ENCODE peak calls at places on chromosomes 16 and 17, in four cellular contexts. One of them, this sample, is unnamed.

GRCh38 chr17:15171433-15172047 is 93.6 kb downstream of the PMP22 start:
- DNase-seq in anterior cingulate cortex: peak; percentile 53
- DNase-seq in omental fat pad: peak; percentile 31
- DNase-seq in activated CD4-positive, alpha-beta memory T cell treated with anti-CD3 and anti-CD28 coated beads, Interleukin-2, amount 10 ng/mL, durations not matched to agents 7 days and 5 days: peak; percentile 28
- DNase-seq in this sample: no peak

GRCh38 chr16:74448990-74449389 is 27.7 kb upstream of the CLEC18B start:
- DNase-seq in anterior cingulate cortex: peak; percentile 5
- DNase-seq in omental fat pad: no peak
- DNase-seq in activated CD4-positive, alpha-beta memory T cell treated with anti-CD3 and anti-CD28 coated beads, Interleukin-2, amount 10 ng/mL, durations not matched to agents 7 days and 5 days: no peak
- DNase-seq in this sample: no peak

GRCh38 chr17:49365667-49366066 is 3.6 kb upstream of the ZNF652 start:
- DNase-seq in anterior cingulate cortex: peak; percentile 47
- DNase-seq in omental fat pad: no peak
- DNase-seq in activated CD4-positive, alpha-beta memory T cell treated with anti-CD3 and anti-CD28 coated beads, Interleukin-2, amount 10 ng/mL, durations not matched to agents 7 days and 5 days: peak; percentile 69
- DNase-seq in this sample: no peak

GRCh38 chr16:89473791-89474414 is 16.5 kb downstream of the ANKRD11 start:
- DNase-seq in anterior cingulate cortex: no peak
- DNase-seq in omental fat pad: no peak
- DNase-seq in activated CD4-positive, alpha-beta memory T cell treated with anti-CD3 and anti-CD28 coated beads, Interleukin-2, amount 10 ng/mL, durations not matched to agents 7 days and 5 days: no peak
- DNase-seq in this sample: no peak

GRCh38 chr17:6959700-6960099 is 36.1 kb upstream of the ALOX12 start:
- DNase-seq in anterior cingulate cortex: no peak
- DNase-seq in omental fat pad: no peak
- DNase-seq in activated CD4-positive, alpha-beta memory T cell treated with anti-CD3 and anti-CD28 coated beads, Interleukin-2, amount 10 ng/mL, durations not matched to agents 7 days and 5 days: no peak
- DNase-seq in this sample: no peak

GRCh38 chr17:29124135-29124930 is 55.9 kb downstream of the MYO18A start:
- DNase-seq in anterior cingulate cortex: peak; percentile 34
- DNase-seq in omental fat pad: no peak
- DNase-seq in activated CD4-positive, alpha-beta memory T cell treated with anti-CD3 and anti-CD28 coated beads, Interleukin-2, amount 10 ng/mL, durations not matched to agents 7 days and 5 days: peak; percentile 53
- DNase-seq in this sample: peak; percentile 34

GRCh38 chr17:75724016-75725003 is 3.1 kb downstream of the ITGB4 start:
- DNase-seq in anterior cingulate cortex: no peak
- DNase-seq in omental fat pad: no peak
- DNase-seq in activated CD4-positive, alpha-beta memory T cell treated with anti-CD3 and anti-CD28 coated beads, Interleukin-2, amount 10 ng/mL, durations not matched to agents 7 days and 5 days: no peak
- DNase-seq in this sample: no peak

GRCh38 chr16:53372942-53373871 is 61.1 kb upstream of the RBL2 start:
- DNase-seq in anterior cingulate cortex: no peak
- DNase-seq in omental fat pad: no peak
- DNase-seq in activated CD4-positive, alpha-beta memory T cell treated with anti-CD3 and anti-CD28 coated beads, Interleukin-2, amount 10 ng/mL, durations not matched to agents 7 days and 5 days: peak; percentile 76
- DNase-seq in this sample: no peak

GRCh38 chr16:83742076-83742475 is 65.7 kb upstream of the HSBP1 start:
- DNase-seq in anterior cingulate cortex: peak; percentile 27
- DNase-seq in omental fat pad: no peak
- DNase-seq in activated CD4-positive, alpha-beta memory T cell treated with anti-CD3 and anti-CD28 coated beads, Interleukin-2, amount 10 ng/mL, durations not matched to agents 7 days and 5 days: no peak
- DNase-seq in this sample: peak; percentile 25

GRCh38 chr16:12356622-12357365 is 380.3 kb downstream of the SNX29 start:
- DNase-seq in anterior cingulate cortex: no peak
- DNase-seq in omental fat pad: no peak
- DNase-seq in activated CD4-positive, alpha-beta memory T cell treated with anti-CD3 and anti-CD28 coated beads, Interleukin-2, amount 10 ng/mL, durations not matched to agents 7 days and 5 days: no peak
- DNase-seq in this sample: no peak

GRCh38 chr16:726438-727290 is at the start of the genes CCDC78 and HAGHL:
- DNase-seq in anterior cingulate cortex: peak; percentile 71
- DNase-seq in omental fat pad: no peak
- DNase-seq in activated CD4-positive, alpha-beta memory T cell treated with anti-CD3 and anti-CD28 coated beads, Interleukin-2, amount 10 ng/mL, durations not matched to agents 7 days and 5 days: peak; percentile 65
- DNase-seq in this sample: peak; percentile 21

GRCh38 chr17:82961366-82962162 is 117.8 kb upstream of the METRNL start:
- DNase-seq in anterior cingulate cortex: no peak
- DNase-seq in omental fat pad: no peak
- DNase-seq in activated CD4-positive, alpha-beta memory T cell treated with anti-CD3 and anti-CD28 coated beads, Interleukin-2, amount 10 ng/mL, durations not matched to agents 7 days and 5 days: no peak
- DNase-seq in this sample: no peak

GRCh38 chr16:4505356-4506153 is 29.4 kb downstream of the HMOX2 start:
- DNase-seq in anterior cingulate cortex: no peak
- DNase-seq in omental fat pad: no peak
- DNase-seq in activated CD4-positive, alpha-beta memory T cell treated with anti-CD3 and anti-CD28 coated beads, Interleukin-2, amount 10 ng/mL, durations not matched to agents 7 days and 5 days: peak; percentile 85
- DNase-seq in this sample: no peak

GRCh38 chr17:14201087-14201486 is 35.6 kb downstream of the CDRT15 start:
- DNase-seq in anterior cingulate cortex: no peak
- DNase-seq in omental fat pad: no peak
- DNase-seq in activated CD4-positive, alpha-beta memory T cell treated with anti-CD3 and anti-CD28 coated beads, Interleukin-2, amount 10 ng/mL, durations not matched to agents 7 days and 5 days: peak; percentile 77
- DNase-seq in this sample: no peak

GRCh38 chr16:50804290-50804907 is 62.5 kb downstream of the CYLD start:
- DNase-seq in anterior cingulate cortex: no peak
- DNase-seq in omental fat pad: no peak
- DNase-seq in activated CD4-positive, alpha-beta memory T cell treated with anti-CD3 and anti-CD28 coated beads, Interleukin-2, amount 10 ng/mL, durations not matched to agents 7 days and 5 days: no peak
- DNase-seq in this sample: no peak

GRCh38 chr17:2500446-2500845 is 11.2 kb downstream of the METTL16 start:
- DNase-seq in anterior cingulate cortex: no peak
- DNase-seq in omental fat pad: no peak
- DNase-seq in activated CD4-positive, alpha-beta memory T cell treated with anti-CD3 and anti-CD28 coated beads, Interleukin-2, amount 10 ng/mL, durations not matched to agents 7 days and 5 days: no peak
- DNase-seq in this sample: no peak

GRCh38 chr17:73706428-73706827 is 62.2 kb upstream of the SDK2 start:
- DNase-seq in anterior cingulate cortex: no peak
- DNase-seq in omental fat pad: no peak
- DNase-seq in activated CD4-positive, alpha-beta memory T cell treated with anti-CD3 and anti-CD28 coated beads, Interleukin-2, amount 10 ng/mL, durations not matched to agents 7 days and 5 days: no peak
- DNase-seq in this sample: no peak

GRCh38 chr17:17533901-17534441 is 37.8 kb upstream of the RASD1 start:
- DNase-seq in anterior cingulate cortex: no peak
- DNase-seq in omental fat pad: no peak
- DNase-seq in activated CD4-positive, alpha-beta memory T cell treated with anti-CD3 and anti-CD28 coated beads, Interleukin-2, amount 10 ng/mL, durations not matched to agents 7 days and 5 days: no peak
- DNase-seq in this sample: no peak

GRCh38 chr16:4053663-4054479 is 62.4 kb downstream of the ADCY9 start:
- DNase-seq in anterior cingulate cortex: no peak
- DNase-seq in omental fat pad: no peak
- DNase-seq in activated CD4-positive, alpha-beta memory T cell treated with anti-CD3 and anti-CD28 coated beads, Interleukin-2, amount 10 ng/mL, durations not matched to agents 7 days and 5 days: no peak
- DNase-seq in this sample: peak; percentile 54

GRCh38 chr17:59470624-59471297 is 94.6 kb upstream of the DHX40 start:
- DNase-seq in anterior cingulate cortex: no peak
- DNase-seq in omental fat pad: no peak
- DNase-seq in activated CD4-positive, alpha-beta memory T cell treated with anti-CD3 and anti-CD28 coated beads, Interleukin-2, amount 10 ng/mL, durations not matched to agents 7 days and 5 days: no peak
- DNase-seq in this sample: no peak

GRCh38 chr16:71807905-71808592 is 585 bp downstream of the AP1G1 start:
- DNase-seq in anterior cingulate cortex: no peak
- DNase-seq in omental fat pad: no peak
- DNase-seq in activated CD4-positive, alpha-beta memory T cell treated with anti-CD3 and anti-CD28 coated beads, Interleukin-2, amount 10 ng/mL, durations not matched to agents 7 days and 5 days: no peak
- DNase-seq in this sample: peak; percentile 10

GRCh38 chr17:17682737-17683675 is 1.7 kb downstream of the RAI1 start:
- DNase-seq in anterior cingulate cortex: peak; percentile 63
- DNase-seq in omental fat pad: no peak
- DNase-seq in activated CD4-positive, alpha-beta memory T cell treated with anti-CD3 and anti-CD28 coated beads, Interleukin-2, amount 10 ng/mL, durations not matched to agents 7 days and 5 days: peak; percentile 66
- DNase-seq in this sample: peak; percentile 62

GRCh38 chr17:44038604-44039007 is 23.8 kb upstream of the TMEM101 start:
- DNase-seq in anterior cingulate cortex: peak; percentile 35
- DNase-seq in omental fat pad: no peak
- DNase-seq in activated CD4-positive, alpha-beta memory T cell treated with anti-CD3 and anti-CD28 coated beads, Interleukin-2, amount 10 ng/mL, durations not matched to agents 7 days and 5 days: no peak
- DNase-seq in this sample: no peak

GRCh38 chr17:65797809-65798208 is 236.4 kb upstream of the AXIN2 start:
- DNase-seq in anterior cingulate cortex: no peak
- DNase-seq in omental fat pad: no peak
- DNase-seq in activated CD4-positive, alpha-beta memory T cell treated with anti-CD3 and anti-CD28 coated beads, Interleukin-2, amount 10 ng/mL, durations not matched to agents 7 days and 5 days: no peak
- DNase-seq in this sample: no peak

GRCh38 chr16:8080817-8081216 is 509.5 kb downstream of the TMEM114 start:
- DNase-seq in anterior cingulate cortex: no peak
- DNase-seq in omental fat pad: no peak
- DNase-seq in activated CD4-positive, alpha-beta memory T cell treated with anti-CD3 and anti-CD28 coated beads, Interleukin-2, amount 10 ng/mL, durations not matched to agents 7 days and 5 days: no peak
- DNase-seq in this sample: no peak

GRCh38 chr17:79023886-79024771 is at the start of gene C1QTNF1:
- DNase-seq in anterior cingulate cortex: no peak
- DNase-seq in omental fat pad: no peak
- DNase-seq in activated CD4-positive, alpha-beta memory T cell treated with anti-CD3 and anti-CD28 coated beads, Interleukin-2, amount 10 ng/mL, durations not matched to agents 7 days and 5 days: no peak
- DNase-seq in this sample: no peak

GRCh38 chr16:64589836-64590235 is 532.0 kb downstream of the CDH11 start:
- DNase-seq in anterior cingulate cortex: no peak
- DNase-seq in omental fat pad: no peak
- DNase-seq in activated CD4-positive, alpha-beta memory T cell treated with anti-CD3 and anti-CD28 coated beads, Interleukin-2, amount 10 ng/mL, durations not matched to agents 7 days and 5 days: no peak
- DNase-seq in this sample: no peak

GRCh38 chr17:29162082-29162908 is 17.9 kb downstream of the MYO18A start:
- DNase-seq in anterior cingulate cortex: no peak
- DNase-seq in omental fat pad: no peak
- DNase-seq in activated CD4-positive, alpha-beta memory T cell treated with anti-CD3 and anti-CD28 coated beads, Interleukin-2, amount 10 ng/mL, durations not matched to agents 7 days and 5 days: no peak
- DNase-seq in this sample: no peak

GRCh38 chr17:4566785-4567184 is 6.4 kb upstream of the GGT6 start:
- DNase-seq in anterior cingulate cortex: peak; percentile 23
- DNase-seq in omental fat pad: no peak
- DNase-seq in activated CD4-positive, alpha-beta memory T cell treated with anti-CD3 and anti-CD28 coated beads, Interleukin-2, amount 10 ng/mL, durations not matched to agents 7 days and 5 days: peak; percentile 53
- DNase-seq in this sample: no peak

GRCh38 chr17:75645501-75645888 is 12.3 kb downstream of the SMIM5 start:
- DNase-seq in anterior cingulate cortex: no peak
- DNase-seq in omental fat pad: no peak
- DNase-seq in activated CD4-positive, alpha-beta memory T cell treated with anti-CD3 and anti-CD28 coated beads, Interleukin-2, amount 10 ng/mL, durations not matched to agents 7 days and 5 days: no peak
- DNase-seq in this sample: no peak

GRCh38 chr17:78133971-78134898 is 3.7 kb downstream of the TMC8 start:
- DNase-seq in anterior cingulate cortex: no peak
- DNase-seq in omental fat pad: no peak
- DNase-seq in activated CD4-positive, alpha-beta memory T cell treated with anti-CD3 and anti-CD28 coated beads, Interleukin-2, amount 10 ng/mL, durations not matched to agents 7 days and 5 days: peak; percentile 88
- DNase-seq in this sample: peak; percentile 31

GRCh38 chr17:61201211-61201610 is 198.4 kb upstream of the TBX2 start:
- DNase-seq in anterior cingulate cortex: no peak
- DNase-seq in omental fat pad: no peak
- DNase-seq in activated CD4-positive, alpha-beta memory T cell treated with anti-CD3 and anti-CD28 coated beads, Interleukin-2, amount 10 ng/mL, durations not matched to agents 7 days and 5 days: no peak
- DNase-seq in this sample: no peak

GRCh38 chr16:20850981-20851380 is 44.7 kb downstream of the REXO5 start:
- DNase-seq in anterior cingulate cortex: no peak
- DNase-seq in omental fat pad: no peak
- DNase-seq in activated CD4-positive, alpha-beta memory T cell treated with anti-CD3 and anti-CD28 coated beads, Interleukin-2, amount 10 ng/mL, durations not matched to agents 7 days and 5 days: no peak
- DNase-seq in this sample: no peak

This sample was measured in hypothalamus.